ENCODE peak calls at places on chromosomes 11 and 22, in ten cellular contexts. L is colonic mucosa; A is PC-3; F is esophagus squamous epithelium; K is naive thymus-derived CD4-positive, alpha-beta T cell; O is ovary; S is pancreas; M is esophagus muscularis mucosa; I is right lobe of liver; D is transverse colon. B is an unnamed sample. For H3K36me3 and H3K4me1, the result is how much of the 10 kb centered on the place peaks cover.

GRCh38 chr11:70574725-70575347 is 176.5 kb downstream of the CTTN start:
- DNase-seq in F (no peak), S (no peak), A (no peak), K (no peak), I (peak), M (no peak), O (no peak), D (no peak), L (no peak), B (no peak)

GRCh38 chr11:35364101-35364780 is 55.1 kb downstream of the SLC1A2 start:
- DNase-seq in S (no peak), I (peak), O (no peak), L (peak), F (no peak), M (peak), K (no peak), D (peak), A (peak), B (no peak)

GRCh38 chr11:11981364-11981763 is 27.1 kb downstream of the DKK3 start:
- DNase-seq in L (no peak), D (no peak), S (no peak), O (no peak), M (no peak), F (no peak), A (no peak), I (no peak), K (no peak), B (no peak)

GRCh38 chr11:80899381-80899780 is 1458.6 kb upstream of the TENM4 start:
- DNase-seq in L (no peak), A (peak), I (no peak), F (no peak), O (no peak), S (no peak), M (no peak), K (no peak), D (no peak), B (no peak)

GRCh38 chr11:20474176-20474950 is 86.8 kb downstream of the PRMT3 start:
- DNase-seq in O (no peak), F (no peak), I (no peak), D (no peak), A (no peak), M (no peak), S (no peak), L (no peak), K (no peak), B (no peak)

GRCh38 chr22:20804650-20805049 is 30.7 kb downstream of the SERPIND1 start:
- DNase-seq in O (no peak), A (no peak), F (no peak), I (peak), M (no peak), L (no peak), S (no peak), D (no peak), K (no peak), B (no peak)

GRCh38 chr11:74427377-74427776 is 29.1 kb upstream of the PGM2L1 start:
- DNase-seq in I (no peak), D (no peak), K (no peak), A (no peak), O (no peak), M (no peak), F (no peak), L (no peak), S (no peak), B (no peak)

GRCh38 chr11:12155696-12156095 is 45.3 kb downstream of the MICAL2 start:
- DNase-seq in L (no peak), S (no peak), F (no peak), K (no peak), A (no peak), M (no peak), I (no peak), O (no peak), D (no peak), B (no peak)

GRCh38 chr11:121328213-121328966 is 35.8 kb downstream of the SC5D start:
- DNase-seq in F (no peak), M (peak), D (no peak), L (no peak), O (no peak), K (no peak), S (no peak), I (no peak), A (no peak), B (no peak)

GRCh38 chr11:87236368-87236767 is 198.6 kb downstream of the TMEM135 start:
- DNase-seq in S (no peak), F (no peak), O (no peak), M (no peak), I (no peak), K (no peak), A (peak), L (no peak), D (no peak), B (no peak)

GRCh38 chr11:118263694-118264567 is at the start of gene MPZL2:
- DNase-seq in D (peak), I (peak), M (no peak), K (peak), L (peak), A (peak), F (no peak), O (no peak), S (peak), B (no peak)

GRCh38 chr22:48481748-48482147 is 1345.9 kb downstream of the BRD1 start:
- DNase-seq in L (no peak), D (no peak), O (no peak), M (no peak), I (no peak), K (no peak), F (no peak), A (no peak), S (no peak), B (no peak)

GRCh38 chr22:50416996-50417395 is 57.8 kb downstream of the SBF1 start:
- DNase-seq in I (no peak), S (no peak), M (no peak), L (no peak), K (no peak), F (no peak), O (no peak), D (no peak), A (no peak), B (no peak)

GRCh38 chr22:16601437-16602223 is 9.0 kb upstream of the CCT8L2 start:
- DNase-seq in K (no peak), A (no peak), S (no peak), F (no peak), L (no peak), D (no peak), M (no peak), I (no peak), O (peak), B (no peak)

GRCh38 chr11:85752890-85753581 is 57.9 kb downstream of the SYTL2 start:
- DNase-seq in I (no peak), L (peak), S (no peak), D (peak), O (no peak), A (no peak), K (peak), M (no peak), F (no peak), B (no peak)

GRCh38 chr22:20440637-20441591 is 3.3 kb upstream of the SCARF2 start:
- DNase-seq in F (no peak), K (no peak), M (no peak), L (no peak), A (no peak), O (peak), S (peak), I (no peak), D (no peak), B (no peak)

GRCh38 chr22:20062766-20063083 is 17.3 kb upstream of the DGCR8 start:
- DNase-seq in F (no peak), O (no peak), L (no peak), D (no peak), K (no peak), A (peak), S (no peak), I (no peak), M (no peak), B (no peak)

GRCh38 chr22:49181942-49182341 is 645.7 kb downstream of the BRD1 start:
- DNase-seq in D (no peak), F (no peak), I (peak), K (no peak), O (no peak), S (no peak), M (no peak), L (no peak), A (no peak), B (no peak)

GRCh38 chr11:116993599-116993998 is 104.6 kb downstream of the SIK3 start:
- DNase-seq in O (no peak), I (no peak), F (no peak), S (no peak), K (no peak), L (no peak), D (no peak), A (no peak), M (no peak), B (no peak)

GRCh38 chr11:74683279-74683871 is 47.9 kb downstream of the CHRDL2 start:
- DNase-seq in A (no peak), O (peak), K (no peak), I (no peak), D (peak), L (no peak), S (no peak), F (no peak), M (no peak), B (no peak)

GRCh38 chr11:15035283-15035682 is 38.1 kb upstream of the CALCB start:
- DNase-seq in I (no peak), K (no peak), M (no peak), L (peak), D (no peak), S (peak), A (no peak), F (no peak), O (no peak), B (no peak)

GRCh38 chr11:113087716-113088115 is 126.5 kb downstream of the NCAM1 start:
- DNase-seq in O (no peak), F (no peak), A (no peak), M (no peak), K (no peak), D (no peak), L (no peak), S (no peak), I (no peak), B (no peak)

GRCh38 chr11:2138436-2139117 is 612 bp downstream of the IGF2 start:
- DNase-seq in O (no peak), S (peak), D (no peak), F (no peak), A (no peak), K (no peak), I (no peak), M (no peak), L (no peak), B (no peak)

GRCh38 chr22:20021196-20022181 is 579 bp downstream of the TANGO2 start:
- DNase-seq in L (peak), K (no peak), F (no peak), A (peak), O (peak), S (peak), I (peak), D (peak), M (no peak), B (no peak)

GRCh38 chr11:1574256-1575242 is 2.5 kb upstream of the DUSP8 start:
- DNase-seq in S (peak), A (peak), O (peak), M (no peak), D (peak), I (no peak), F (no peak), K (peak), L (peak), B (no peak)

GRCh38 chr11:126647735-126648134 is 292.2 kb downstream of the ST3GAL4 start:
- DNase-seq in S (no peak), F (no peak), O (no peak), D (no peak), I (no peak), M (no peak), L (no peak), A (peak), K (no peak), B (no peak)

GRCh38 chr11:10387209-10388083 is 67.6 kb upstream of the AMPD3 start:
- DNase-seq in O (peak), A (peak), F (no peak), L (peak), K (no peak), M (peak), D (peak), S (no peak), I (no peak), B (peak)

GRCh38 chr11:112219476-112220232 is 6.6 kb upstream of the PTS start:
- DNase-seq in D (peak), I (no peak), L (peak), A (peak), F (no peak), M (no peak), O (peak), S (no peak), K (no peak), B (no peak)

GRCh38 chr11:65471410-65471762 is 27.5 kb upstream of the MALAT1 start:
- DNase-seq in S (peak), O (peak), M (no peak), K (no peak), F (no peak), D (peak), I (peak), A (peak), L (peak), B (no peak)

GRCh38 chr11:124865181-124865901 is at the start of gene ROBO3:
- DNase-seq in A (no peak), I (peak), O (no peak), L (no peak), D (no peak), F (no peak), S (peak), M (no peak), K (no peak), B (no peak)

GRCh38 chr11:80297808-80298460 is 857.1 kb upstream of the TENM4 start:
- DNase-seq in A (peak), L (no peak), S (no peak), F (no peak), O (no peak), D (no peak), K (no peak), M (no peak), I (no peak), B (no peak)

GRCh38 chr22:37804502-37804885 is 3.2 kb upstream of the GCAT start:
- DNase-seq in I (no peak), L (peak), F (no peak), K (no peak), S (no peak), A (no peak), O (no peak), M (no peak), D (no peak), B (no peak)

GRCh38 chr22:41512421-41513194 is 31.7 kb downstream of the POLR3H start:
- DNase-seq in M (no peak), K (no peak), F (no peak), D (no peak), O (peak), L (no peak), S (no peak), A (peak), I (peak), B (no peak)

GRCh38 chr11:28566643-28567042 is 458.5 kb downstream of the METTL15 start:
- DNase-seq in L (peak), I (no peak), O (peak), D (peak), K (no peak), M (no peak), S (peak), F (peak), A (no peak), B (no peak)

GRCh38 chr11:66277475-66278391 is at the start of gene CNIH2:
- DNase-seq in L (no peak), I (peak), A (peak), D (peak), K (peak), S (peak), M (no peak), F (no peak), O (peak), B (no peak)

GRCh38 chr11:62013266-62014157 is 46.1 kb upstream of the FTH1 start:
- DNase-seq in L (peak), I (peak), F (no peak), M (no peak), O (no peak), A (peak), S (no peak), D (peak), K (no peak), B (no peak)

DNA sequence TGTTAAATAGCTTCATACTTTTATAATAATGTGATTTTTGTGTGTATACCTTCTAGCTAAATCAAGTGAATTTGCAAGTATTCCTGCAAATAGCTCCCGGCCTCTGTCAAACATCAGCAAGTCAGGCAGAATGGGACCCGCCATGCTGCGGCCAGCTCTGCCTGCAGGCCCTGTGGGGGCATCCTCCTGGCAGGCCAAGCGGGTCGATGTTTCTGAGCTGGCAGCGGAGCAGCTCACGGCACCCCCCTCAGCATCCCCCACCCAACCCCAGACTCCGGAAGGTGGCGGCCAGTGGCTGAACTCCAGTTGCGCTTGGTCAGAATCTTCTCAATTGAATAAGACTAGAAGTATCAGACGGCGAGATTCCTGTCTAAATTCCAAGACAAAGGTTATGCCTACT is 19.3 kb downstream of the GTSE1 start:
- DNase-seq in I (no peak), K (no peak), A (no peak), M (no peak), S (peak), D (no peak), F (no peak), L (no peak), O (no peak), B (no peak)
- H3K36me3 ChIP-seq in I (under half), K (under half), A (under half), M (under half), S (under half), D (under half), F (under half), L (under half), O (under half), B (under half)

GRCh38 chr11:128515766-128516466 is 71.4 kb downstream of the ETS1 start:
- DNase-seq in F (no peak), M (peak), D (no peak), O (no peak), I (no peak), A (no peak), K (no peak), S (no peak), L (no peak), B (no peak)

GRCh38 chr11:128515086-128515485 is 72.3 kb downstream of the ETS1 start:
- DNase-seq in I (no peak), O (peak), A (no peak), M (no peak), L (no peak), D (no peak), K (no peak), S (no peak), F (no peak), B (no peak)

GRCh38 chr11:128517457-128518230 is 69.7 kb downstream of the ETS1 start:
- DNase-seq in S (no peak), I (no peak), F (no peak), L (no peak), M (peak), D (no peak), A (peak), K (no peak), O (no peak), B (no peak)

GRCh38 chr11:128516886-128517285 is 70.5 kb downstream of the ETS1 start:
- DNase-seq in S (no peak), K (no peak), A (no peak), O (no peak), D (no peak), F (no peak), L (no peak), M (peak), I (no peak), B (no peak)

DNA sequence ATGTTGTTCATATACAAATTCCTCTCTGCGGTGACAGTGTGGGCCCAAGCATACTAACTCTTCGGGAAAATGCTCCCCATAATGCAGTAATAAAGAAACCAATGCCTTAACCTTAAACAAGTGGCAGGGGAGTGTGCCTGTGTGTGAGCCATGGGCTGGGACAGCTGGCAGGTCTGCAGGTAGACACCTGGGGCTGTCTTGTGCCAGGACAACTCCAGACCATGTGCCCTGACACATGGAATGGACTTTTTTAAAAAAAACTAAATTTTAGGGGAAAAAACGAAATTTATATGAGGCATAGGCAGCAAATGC is 70.9 kb downstream of the ETS1 start:
- DNase-seq in A (no peak), I (no peak), K (no peak), O (no peak), L (no peak), S (no peak), M (peak), D (no peak), F (no peak), B (no peak)
- H3K4me1 ChIP-seq in A (half or more), I (under half), K (under half), O (under half), L (under half), S (half or more), M (half or more), D (under half), F (under half), B (half or more)

DNA sequence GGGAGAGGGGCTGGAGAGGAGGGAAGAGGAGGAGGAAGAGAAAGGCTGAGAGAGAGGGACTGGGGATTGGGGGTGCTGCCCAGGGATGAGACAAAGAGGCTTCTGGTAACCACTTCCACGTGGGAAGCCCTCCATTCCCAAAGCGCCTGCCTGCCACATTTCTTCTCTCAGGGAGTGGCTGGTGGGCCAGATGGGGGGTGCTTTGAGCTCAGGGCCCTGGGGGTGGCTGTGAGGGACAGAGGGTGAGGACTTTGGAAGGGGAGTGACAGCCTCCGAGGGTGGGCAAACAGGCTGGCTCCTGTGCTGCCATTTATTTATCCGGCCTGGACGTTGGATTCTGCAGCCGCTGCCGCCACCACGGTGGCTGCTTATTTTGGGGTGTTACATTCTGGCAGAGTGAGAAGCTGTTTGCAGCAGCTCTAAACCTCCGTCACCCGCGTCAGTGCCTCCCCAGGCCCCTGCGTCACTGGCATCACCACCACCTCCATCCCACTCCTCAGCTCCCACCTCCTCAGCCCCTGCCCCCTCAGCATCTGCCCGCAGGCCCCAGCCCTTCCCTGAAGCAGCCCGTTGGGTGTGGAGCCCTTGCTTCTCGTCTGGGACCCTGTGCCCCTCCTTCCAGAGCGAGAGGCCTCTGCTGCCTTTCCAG is 1.6 kb downstream of the RTN4RL2 start:
- DNase-seq in M (no peak), S (no peak), I (no peak), K (no peak), L (no peak), O (no peak), F (no peak), A (no peak), D (no peak), B (no peak)
- H3K36me3 ChIP-seq in M (under half), S (under half), I (under half), K (under half), L (under half), O (under half), F (under half), A (under half), D (under half), B (under half)

GRCh38 chr11:45087761-45088160 is 58.7 kb upstream of the PRDM11 start:
- DNase-seq in A (no peak), I (no peak), L (no peak), O (no peak), D (no peak), S (no peak), F (no peak), K (no peak), M (no peak), B (no peak)
- H3K4me1 ChIP-seq in A (under half), I (under half), L (under half), O (under half), D (under half), S (under half), F (under half), K (under half), M (under half), B (half or more)

DNA sequence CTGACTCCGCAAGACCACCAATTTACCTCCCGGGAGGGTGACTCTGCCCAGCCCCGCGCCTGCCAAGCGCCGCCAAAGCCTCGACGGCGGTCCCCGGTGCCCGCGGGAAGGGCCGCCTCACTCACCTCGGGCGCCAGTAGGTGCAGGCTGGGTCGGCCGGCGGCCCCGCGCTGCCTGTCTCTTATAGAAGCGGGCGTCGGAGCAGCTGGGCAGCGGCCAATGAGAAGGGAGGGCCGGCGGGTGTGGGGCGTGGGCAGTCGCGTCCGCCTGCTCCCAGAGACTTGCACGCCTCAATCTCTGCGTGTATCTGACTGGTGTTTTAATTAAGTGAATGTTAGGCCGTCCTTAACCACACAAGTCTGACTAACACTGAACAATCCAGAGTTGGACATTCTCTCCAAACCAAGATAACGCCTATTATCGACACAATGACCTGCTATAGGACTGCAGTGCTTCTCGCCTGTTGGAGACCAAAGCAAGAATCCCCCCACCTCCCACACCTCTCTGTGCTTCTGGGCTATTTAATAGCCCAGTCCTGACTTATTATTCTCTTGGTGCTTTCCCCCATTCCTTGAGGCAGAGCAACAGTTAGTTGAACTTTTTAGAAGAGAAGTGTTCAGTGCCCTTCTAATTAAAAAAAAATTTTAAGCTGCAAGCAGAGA is at the start of gene TPH1:
- DNase-seq in D (peak), M (no peak), I (no peak), A (no peak), L (peak), S (peak), F (no peak), K (no peak), O (peak), B (no peak)
- H3K36me3 ChIP-seq in D (under half), M (under half), I (under half), A (under half), L (under half), S (under half), F (under half), K (under half), O (under half), B (under half)